ENCODE peak calls at places on chromosomes 13 and 19, in four cellular contexts. C, A, O and J are unnamed samples.
A peak's percentile ranks its signal among the peaks of the same experiment; 100 is the strongest.

GRCh38 chr13:86446311-86446710 is 647.1 kb upstream of the SLITRK6 start:
- DNase-seq in C (no peak), O (no peak), A (peak; percentile 78), J (peak; percentile 8)

GRCh38 chr19:17205237-17206140 is 9.7 kb upstream of the USE1 start:
- DNase-seq in O (peak; percentile 64), C (peak; percentile 49), A (peak; percentile 71), J (peak; percentile 57)

GRCh38 chr13:110270507-110270906 is 36.5 kb downstream of the COL4A1 start:
- DNase-seq in A (no peak), C (no peak), O (no peak), J (no peak)

GRCh38 chr19:19543101-19543500 is 5.0 kb downstream of the CILP2 start:
- DNase-seq in A (no peak), C (no peak), O (no peak), J (no peak)

GRCh38 chr19:43439183-43440063 is 24.7 kb downstream of the TEX101 start:
- DNase-seq in C (no peak), O (no peak), A (peak; percentile 38), J (no peak)

GRCh38 chr19:38975861-38976271 is 324 bp upstream of the FBXO17 start:
- DNase-seq in C (no peak), A (no peak), O (peak; percentile 89), J (no peak)

GRCh38 chr19:4534836-4535658 is at the start of gene PLIN5:
- DNase-seq in C (peak; percentile 70), O (peak; percentile 99), A (peak; percentile 32), J (peak; percentile 95)

GRCh38 chr13:61880576-61881283 is 465.1 kb upstream of the PCDH20 start:
- DNase-seq in O (peak; percentile 7), C (no peak), A (peak; percentile 61), J (peak; percentile 25)

GRCh38 chr19:24048261-24048660 is 38.7 kb upstream of the ZNF254 start:
- DNase-seq in C (no peak), A (no peak), O (no peak), J (no peak)

GRCh38 chr13:55572862-55573261 is 1567.9 kb upstream of the PRR20A start:
- DNase-seq in C (no peak), O (no peak), A (no peak), J (no peak)

GRCh38 chr13:26964278-26965057 is 203.9 kb upstream of the GPR12 start:
- DNase-seq in C (no peak), A (peak; percentile 18), O (no peak), J (no peak)

GRCh38 chr13:91632071-91632470 is 233.7 kb downstream of the GPC5 start:
- DNase-seq in O (no peak), C (no peak), A (peak; percentile 45), J (no peak)

GRCh38 chr19:46913852-46914430 is 53.1 kb downstream of the ARHGAP35 start:
- DNase-seq in A (no peak), O (no peak), C (no peak), J (no peak)

GRCh38 chr19:30204721-30205120 is 167.5 kb upstream of the ZNF536 start:
- DNase-seq in O (no peak), A (no peak), C (no peak), J (no peak)

GRCh38 chr19:55377356-55378131 is 918 bp downstream of the TMEM190 start:
- DNase-seq in C (no peak), O (no peak), A (no peak), J (peak; percentile 50)

GRCh38 chr19:14305706-14306105 is 75.5 kb upstream of the ADGRE5 start:
- DNase-seq in O (no peak), C (no peak), A (no peak), J (no peak)

GRCh38 chr19:19033426-19034203 is at the start of the genes ARMC6 and SUGP2:
- DNase-seq in O (peak; percentile 97), A (peak; percentile 85), C (peak; percentile 58), J (peak; percentile 90)

GRCh38 chr13:19052180-19052579 is 129.4 kb downstream of the TUBA3C start:
- DNase-seq in O (no peak), A (no peak), C (no peak), J (no peak)

GRCh38 chr13:44300895-44301638 is 72.6 kb upstream of the SERP2 start:
- DNase-seq in O (no peak), C (no peak), A (peak; percentile 98), J (no peak)

GRCh38 chr13:96551540-96551939 is 442.7 kb downstream of the OXGR1 start:
- DNase-seq in A (no peak), O (no peak), C (no peak), J (peak; percentile 13)

GRCh38 chr13:44373601-44374347 is at the start of gene SERP2:
- DNase-seq in C (no peak), O (no peak), A (no peak), J (peak; percentile 71)

GRCh38 chr19:21149877-21150276 is 8.0 kb downstream of the ZNF431 start:
- DNase-seq in O (no peak), C (no peak), A (no peak), J (no peak)

GRCh38 chr13:40363653-40364052 is 302.8 kb downstream of the FOXO1 start:
- DNase-seq in A (no peak), C (no peak), O (no peak), J (no peak)

GRCh38 chr13:113835461-113836274 is 28.2 kb downstream of the GAS6 start:
- DNase-seq in C (no peak), O (no peak), A (no peak), J (peak; percentile 31)

GRCh38 chr19:947707-948533 is 22.1 kb downstream of the ARID3A start:
- DNase-seq in A (no peak), C (no peak), O (no peak), J (no peak)

GRCh38 chr19:8336665-8337064 is 6.4 kb downstream of the KANK3 start:
- DNase-seq in O (no peak), A (no peak), C (no peak), J (no peak)

GRCh38 chr19:53884256-53884655 is 2.3 kb downstream of the PRKCG start:
- DNase-seq in C (no peak), O (no peak), A (no peak), J (no peak)

GRCh38 chr19:10828981-10829821 is 6.8 kb downstream of the TMED1 start:
- DNase-seq in C (no peak), O (peak; percentile 24), A (no peak), J (no peak)

GRCh38 chr13:72109863-72110262 is 242.9 kb upstream of the DACH1 start:
- DNase-seq in C (no peak), O (no peak), A (no peak), J (no peak)

GRCh38 chr13:32443111-32443510 is 15.2 kb upstream of the N4BP2L1 start:
- DNase-seq in O (no peak), A (peak; percentile 36), C (no peak), J (no peak)

GRCh38 chr19:2488942-2489731 is 13.2 kb downstream of the GADD45B start:
- DNase-seq in A (peak; percentile 64), C (no peak), O (peak; percentile 5), J (peak; percentile 70)

GRCh38 chr13:95246292-95247082 is 54.8 kb downstream of the ABCC4 start:
- DNase-seq in A (peak; percentile 73), O (no peak), C (no peak), J (no peak)

GRCh38 chr19:47609885-47610545 is 1.1 kb downstream of the BICRA start:
- DNase-seq in O (peak; percentile 48), A (peak; percentile 54), C (no peak), J (peak; percentile 70)

GRCh38 chr13:51283361-51283760 is 56.1 kb upstream of the SERPINE3 start:
- DNase-seq in C (no peak), A (no peak), O (no peak), J (no peak)

GRCh38 chr19:547117-547516 is 3.3 kb downstream of the GZMM start:
- DNase-seq in C (no peak), A (no peak), O (no peak), J (no peak)

GRCh38 chr13:31072041-31072440 is 89.7 kb downstream of the HSPH1 start:
- DNase-seq in C (no peak), A (peak; percentile 13), O (no peak), J (no peak)

GRCh38 chr19:34484328-34484727 is 2.8 kb downstream of the WTIP start:
- DNase-seq in O (no peak), A (no peak), C (no peak), J (no peak)

GRCh38 chr19:3516675-3517207 is 10.6 kb downstream of the FZR1 start:
- DNase-seq in C (no peak), A (peak; percentile 43), O (no peak), J (no peak)

GRCh38 chr19:14474827-14475226 is 327 bp downstream of the PTGER1 start:
- DNase-seq in O (no peak), A (no peak), C (no peak), J (no peak)

GRCh38 chr13:43119206-43119605 is 95.8 kb downstream of the DNAJC15 start:
- DNase-seq in A (no peak), C (no peak), O (no peak), J (no peak)

GRCh38 chr19:32123355-32123940 is 222.0 kb upstream of the ZNF507 start:
- DNase-seq in C (no peak), O (no peak), A (no peak), J (no peak)

GRCh38 chr19:32130241-32130753 is 215.1 kb upstream of the ZNF507 start:
- DNase-seq in A (no peak), C (no peak), O (no peak), J (no peak)

GRCh38 chr19:32122258-32122657 is 223.2 kb upstream of the ZNF507 start:
- DNase-seq in O (no peak), A (no peak), C (no peak), J (no peak)

GRCh38 chr19:32129141-32129540 is 216.3 kb upstream of the ZNF507 start:
- DNase-seq in C (no peak), O (no peak), A (no peak), J (no peak)

DNA sequence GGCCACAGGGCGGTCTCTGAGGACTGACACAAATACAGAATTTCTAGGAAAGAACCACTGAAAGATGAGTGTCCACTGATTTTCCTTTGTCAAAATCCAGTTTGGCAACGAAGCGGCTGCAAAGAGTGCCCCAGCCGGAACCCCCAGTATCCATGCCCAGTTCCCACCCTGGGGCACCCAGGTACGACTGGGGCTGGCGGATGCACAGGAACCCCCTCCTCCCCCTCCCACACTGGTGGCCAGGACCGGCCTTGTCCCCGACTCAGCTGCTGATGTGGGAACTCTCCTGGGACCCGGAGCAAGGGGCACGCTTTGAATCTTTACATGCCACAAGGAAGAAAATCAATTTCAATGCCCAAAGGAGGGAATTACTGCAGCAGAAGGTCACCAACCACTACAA is 220.8 kb upstream of the ZNF507 start:
- DNase-seq in O (no peak), A (no peak), C (no peak), J (no peak)
- TF ChIP-seq CTCF in O (no peak), A (no peak), C (no peak), J (no peak)

GRCh38 chr19:6354098-6354674 is 7.1 kb upstream of the CLPP start:
- DNase-seq in O (no peak), A (no peak), C (no peak), J (no peak)
- TF ChIP-seq CTCF in O (peak; percentile 40), A (peak; percentile 46), C (no peak), J (no peak)

GRCh38 chr13:79548886-79549285 is 67.9 kb downstream of the NDFIP2 start:
- DNase-seq in A (peak; percentile 45), C (no peak), O (no peak), J (no peak)
- TF ChIP-seq CTCF in A (peak; percentile 34), C (no peak), O (no peak), J (peak; percentile 10)

DNA sequence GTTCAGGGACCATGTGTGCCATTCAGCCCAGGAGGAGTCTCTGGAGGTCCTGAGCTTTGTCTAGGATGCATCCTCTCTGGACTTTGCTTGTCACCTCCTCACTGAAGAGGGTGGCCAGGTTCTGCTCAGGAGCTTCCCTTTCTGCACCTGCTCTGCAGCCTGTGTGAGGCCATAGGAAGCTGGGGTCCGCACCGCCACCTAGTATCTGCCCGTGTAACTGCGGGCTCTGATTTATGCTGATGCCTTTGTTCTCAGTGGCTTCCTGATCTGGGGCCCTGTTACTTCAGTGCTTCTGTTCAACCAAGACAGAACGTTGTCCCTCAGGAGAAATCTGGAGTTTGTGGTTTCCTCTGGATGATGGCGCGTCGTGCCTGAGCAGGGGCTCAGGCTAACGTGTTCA is 15.5 kb downstream of the ZNF610 start:
- DNase-seq in C (no peak), A (no peak), O (no peak), J (no peak)
- TF ChIP-seq CTCF in C (no peak), A (no peak), O (peak; percentile 20), J (no peak)